ENCODE peak calls at places on chromosomes 5 and 9, in nine cellular contexts. U is coronary artery, F is kidney, E is right atrium auricular region, Z is GM12865, O is body of pancreas, R is K562, G is neural progenitor cell, T is hepatocyte. A is an unnamed sample.

GRCh38 chr5:1125030-1125357 is 13.1 kb upstream of the SLC12A7 start:
- DNase-seq in Z (no peak), R (no peak), G (no peak), E (peak), F (no peak), T (peak), O (peak), U (no peak), A (peak)

GRCh38 chr5:88875609-88876234 is 7.3 kb downstream of the MEF2C start:
- DNase-seq in R (no peak), G (no peak), O (no peak), F (no peak), T (no peak), E (no peak), U (no peak), Z (peak), A (no peak)

GRCh38 chr9:129776566-129776937 is 23.7 kb upstream of the PTGES start:
- DNase-seq in U (no peak), G (no peak), E (no peak), Z (no peak), R (peak), F (peak), T (no peak), O (no peak), A (peak)

GRCh38 chr5:101062902-101063301 is 159.8 kb upstream of the ST8SIA4 start:
- DNase-seq in E (no peak), R (no peak), O (no peak), T (no peak), G (no peak), U (no peak), Z (no peak), F (no peak), A (no peak)

GRCh38 chr9:749712-750111 is 91.8 kb upstream of the DMRT1 start:
- DNase-seq in O (no peak), G (peak), R (no peak), Z (peak), E (peak), T (no peak), U (no peak), F (no peak), A (no peak)

GRCh38 chr9:98949565-98949964 is 5.9 kb downstream of the COL15A1 start:
- DNase-seq in T (no peak), U (no peak), E (no peak), Z (no peak), R (no peak), G (no peak), O (no peak), F (no peak), A (no peak)

GRCh38 chr5:1726469-1726865 is 73.2 kb downstream of the MRPL36 start:
- DNase-seq in F (peak), U (no peak), R (no peak), G (peak), T (no peak), O (no peak), Z (no peak), E (peak), A (no peak)

GRCh38 chr9:114153761-114154596 is 1.4 kb upstream of the COL27A1 start:
- DNase-seq in E (no peak), G (peak), Z (no peak), T (peak), O (peak), U (no peak), F (no peak), R (no peak), A (no peak)

GRCh38 chr9:3323714-3324113 is 202.1 kb downstream of the RFX3 start:
- DNase-seq in Z (no peak), G (no peak), U (no peak), O (no peak), T (no peak), R (no peak), F (no peak), E (no peak), A (no peak)

GRCh38 chr9:69190086-69190865 is 16.2 kb downstream of the TJP2 start:
- DNase-seq in R (no peak), F (no peak), U (no peak), E (no peak), T (no peak), O (no peak), G (no peak), Z (peak), A (no peak)

GRCh38 chr9:106653111-106653697 is 209.8 kb upstream of the ZNF462 start:
- DNase-seq in U (no peak), G (no peak), R (no peak), O (no peak), E (no peak), Z (no peak), T (no peak), F (no peak), A (peak)

GRCh38 chr5:39411051-39411450 is 13.7 kb downstream of the DAB2 start:
- DNase-seq in E (no peak), F (no peak), R (no peak), Z (no peak), U (no peak), T (no peak), O (no peak), G (no peak), A (peak)

GRCh38 chr5:153520952-153521351 is 30.5 kb downstream of the GRIA1 start:
- DNase-seq in R (no peak), F (no peak), Z (no peak), U (no peak), O (no peak), E (no peak), G (no peak), T (no peak), A (peak)

GRCh38 chr5:145509336-145510150 is 325.6 kb downstream of the PRELID2 start:
- DNase-seq in O (no peak), G (no peak), U (no peak), T (no peak), E (no peak), R (no peak), F (no peak), Z (no peak), A (peak)

GRCh38 chr9:110115341-110115820 is 92.6 kb downstream of the C9orf152 start:
- DNase-seq in F (peak), T (no peak), G (no peak), Z (no peak), U (peak), O (no peak), R (no peak), E (no peak), A (peak)

GRCh38 chr5:174559141-174559540 is 165.2 kb upstream of the MSX2 start:
- DNase-seq in F (no peak), O (no peak), R (no peak), T (no peak), Z (no peak), G (no peak), U (no peak), E (no peak), A (peak)

GRCh38 chr9:135394699-135395645 is 84.6 kb upstream of the PPP1R26 start:
- DNase-seq in G (no peak), Z (no peak), O (no peak), T (no peak), R (no peak), E (no peak), F (no peak), U (no peak), A (no peak)

GRCh38 chr5:90792725-90793124 is 234.1 kb downstream of the ADGRV1 start:
- DNase-seq in E (no peak), Z (no peak), R (no peak), O (no peak), G (no peak), F (no peak), U (no peak), T (no peak), A (no peak)

GRCh38 chr9:18379073-18379811 is 94.7 kb upstream of the ADAMTSL1 start:
- DNase-seq in Z (no peak), R (no peak), F (no peak), O (no peak), T (no peak), G (peak), U (no peak), E (no peak), A (peak)

GRCh38 chr5:151219789-151220188 is 4.1 kb downstream of the CCDC69 start:
- DNase-seq in F (no peak), O (no peak), U (no peak), T (no peak), G (no peak), E (no peak), Z (no peak), R (no peak), A (no peak)
- TF ChIP-seq CTCF in F (peak), O (no peak), U (no peak), T (no peak), G (peak), E (no peak), Z (peak), R (peak), A (peak)

DNA sequence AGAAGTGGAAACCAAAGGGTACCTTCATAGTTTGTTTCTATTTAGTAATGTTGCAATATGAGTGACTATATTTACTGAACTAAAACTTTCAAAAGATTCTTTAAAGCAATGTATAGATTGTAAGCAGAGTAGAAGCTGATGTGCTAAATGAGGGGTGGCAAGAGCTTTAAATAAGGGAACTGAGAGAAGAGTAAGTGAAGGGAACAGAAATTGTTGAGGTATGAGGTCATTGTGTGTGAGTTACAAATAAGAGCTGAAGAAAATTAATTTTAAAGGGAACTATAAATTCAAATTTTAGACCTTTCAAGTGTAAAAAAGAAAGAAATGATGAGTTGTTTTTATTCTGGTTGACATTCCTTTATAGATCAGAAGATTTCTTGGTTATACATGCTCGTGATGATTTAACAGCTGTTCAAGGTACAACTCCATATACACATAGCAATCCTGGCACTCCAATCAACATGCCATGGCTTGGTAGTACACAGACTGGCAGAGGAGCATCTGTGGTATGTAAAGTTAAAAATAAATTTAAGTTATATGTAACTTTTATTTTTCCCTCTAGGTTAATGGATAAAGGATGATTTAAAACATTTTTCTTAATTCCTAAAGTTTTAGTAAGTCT is 135.1 kb upstream of the TNFAIP8 start:
- DNase-seq in U (no peak), F (no peak), T (no peak), R (no peak), O (no peak), Z (peak), E (no peak), G (no peak), A (no peak)
- H3K4me3 ChIP-seq in U (no peak), F (no peak), T (no peak), R (no peak), O (no peak), Z (no peak), E (no peak), G (no peak), A (no peak)

GRCh38 chr5:168578506-168579205 is 512 bp downstream of the PANK3 start:
- DNase-seq in O (no peak), E (peak), F (no peak), Z (no peak), G (no peak), U (no peak), T (peak), R (no peak), A (no peak)
- TF ChIP-seq CTCF in O (no peak), E (no peak), F (no peak), Z (no peak), G (no peak), U (no peak), T (no peak), R (no peak), A (no peak)

GRCh38 chr5:54254482-54255198 is 55.7 kb downstream of the ARL15 start:
- DNase-seq in Z (no peak), U (no peak), G (peak), F (no peak), T (peak), R (no peak), O (peak), E (no peak), A (no peak)
- H3K4me3 ChIP-seq in Z (no peak), U (peak), G (no peak), F (peak), T (no peak), R (no peak), O (no peak), E (peak), A (no peak)

GRCh38 chr5:22764736-22765135 is 88.4 kb downstream of the CDH12 start:
- DNase-seq in F (no peak), Z (no peak), T (no peak), U (no peak), E (no peak), R (no peak), O (no peak), G (no peak), A (no peak)
- TF ChIP-seq CTCF in F (no peak), Z (no peak), T (no peak), U (no peak), E (no peak), R (no peak), O (no peak), G (no peak), A (no peak)

GRCh38 chr5:14870347-14871083 is 1.1 kb downstream of the ANKH start:
- DNase-seq in O (no peak), U (no peak), T (no peak), Z (peak), R (no peak), F (peak), E (no peak), G (peak), A (no peak)
- H3K4me3 ChIP-seq in O (peak), U (peak), T (peak), Z (peak), R (peak), F (peak), E (peak), G (peak), A (peak)

DNA sequence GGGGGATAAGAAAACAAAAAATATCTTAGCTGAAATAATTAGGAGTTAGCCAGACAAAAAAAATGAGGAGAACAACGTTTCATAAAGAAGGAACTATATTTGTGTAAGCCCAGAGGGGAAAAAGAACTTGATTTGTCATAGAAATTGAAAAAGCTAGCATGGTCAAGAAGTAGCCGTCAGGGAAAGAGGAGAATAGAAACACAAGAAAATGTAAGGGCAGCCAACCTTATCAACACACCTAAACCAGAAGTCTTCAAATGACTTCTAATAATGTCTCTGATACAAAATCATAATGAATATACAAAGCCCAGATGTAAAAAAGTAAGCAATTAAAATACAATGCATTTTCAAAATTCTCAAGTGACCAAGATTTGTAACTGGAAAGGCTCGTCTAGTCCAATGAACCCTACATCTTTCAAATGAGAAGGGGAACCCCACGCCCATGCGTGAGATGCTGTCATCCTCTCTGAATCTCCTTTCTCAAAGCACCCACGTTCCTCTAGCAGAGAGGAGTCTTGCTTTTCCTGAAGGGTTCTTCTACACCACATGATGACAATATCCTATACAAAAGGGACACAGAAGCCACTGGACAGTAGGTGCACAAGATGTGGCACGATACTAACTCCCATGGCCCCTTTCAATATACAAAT is 103.7 kb downstream of the ARL15 start:
- DNase-seq in T (no peak), U (no peak), Z (no peak), O (no peak), G (no peak), R (no peak), E (no peak), F (no peak), A (no peak)
- TF ChIP-seq CTCF in T (no peak), U (no peak), Z (no peak), O (no peak), G (no peak), R (no peak), E (no peak), F (no peak), A (no peak)

DNA sequence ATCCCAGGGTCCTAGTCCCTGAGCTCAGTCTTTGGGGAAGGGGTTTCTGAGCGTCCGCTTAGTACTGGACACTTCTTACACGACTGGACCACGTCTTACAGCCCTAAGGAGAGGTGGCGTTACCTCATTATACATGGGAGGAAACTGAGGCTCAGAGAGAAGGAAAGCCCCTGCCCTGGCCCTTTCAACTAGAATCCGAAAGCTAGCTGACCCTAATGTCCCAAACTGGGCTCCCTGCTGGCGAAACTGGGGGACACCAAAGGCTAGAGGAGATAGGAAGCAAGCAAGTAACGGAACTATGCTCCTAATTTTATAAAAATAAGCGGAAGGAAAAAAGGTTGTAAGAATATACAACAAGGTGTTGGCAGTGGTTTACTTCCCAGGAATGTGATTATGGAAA is 14.2 kb downstream of the LHX6 start:
- DNase-seq in R (no peak), O (no peak), G (no peak), F (no peak), Z (no peak), E (no peak), T (no peak), U (no peak), A (no peak)
- H3K4me3 ChIP-seq in R (peak), O (no peak), G (peak), F (no peak), Z (no peak), E (no peak), T (no peak), U (peak), A (no peak)

GRCh38 chr5:77080905-77081304 is 6.2 kb downstream of the ZBED3 start:
- DNase-seq in O (no peak), U (no peak), E (no peak), Z (no peak), T (no peak), G (no peak), R (no peak), F (no peak), A (no peak)

GRCh38 chr5:77076961-77077820 is 9.9 kb downstream of the ZBED3 start:
- DNase-seq in Z (peak), G (peak), T (peak), F (peak), E (peak), O (peak), U (no peak), R (peak), A (peak)

GRCh38 chr5:77073667-77074066 is 13.4 kb downstream of the ZBED3 start:
- DNase-seq in G (no peak), U (no peak), F (no peak), O (no peak), T (no peak), R (no peak), E (no peak), Z (no peak), A (no peak)

GRCh38 chr5:77074745-77075144 is 12.3 kb downstream of the ZBED3 start:
- DNase-seq in E (no peak), R (no peak), U (no peak), T (no peak), G (no peak), F (no peak), Z (no peak), O (no peak), A (no peak)

DNA sequence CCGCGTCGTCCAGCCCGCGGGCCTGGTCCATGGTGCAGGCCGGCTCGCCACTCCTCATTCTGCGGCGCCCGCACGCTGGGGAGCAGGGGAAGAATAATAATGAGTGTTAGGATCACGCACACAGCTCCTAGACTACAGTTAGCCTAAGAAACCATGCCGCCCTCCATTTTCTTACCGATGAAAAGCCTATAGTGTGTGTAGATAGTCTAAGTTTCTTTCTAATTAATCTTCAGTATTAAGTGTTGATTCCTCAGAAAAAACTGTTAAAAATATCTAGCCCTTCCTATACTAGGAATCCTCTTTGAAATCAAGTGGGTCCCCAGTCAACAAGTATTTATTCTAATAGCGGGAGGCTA is 9.3 kb downstream of the ZBED3 start:
- DNase-seq in E (no peak), R (no peak), O (no peak), U (no peak), F (no peak), Z (no peak), G (no peak), T (no peak), A (no peak)
- TF ChIP-seq CTCF in E (no peak), R (no peak), O (no peak), U (no peak), F (no peak), Z (no peak), G (no peak), T (no peak), A (no peak)

DNA sequence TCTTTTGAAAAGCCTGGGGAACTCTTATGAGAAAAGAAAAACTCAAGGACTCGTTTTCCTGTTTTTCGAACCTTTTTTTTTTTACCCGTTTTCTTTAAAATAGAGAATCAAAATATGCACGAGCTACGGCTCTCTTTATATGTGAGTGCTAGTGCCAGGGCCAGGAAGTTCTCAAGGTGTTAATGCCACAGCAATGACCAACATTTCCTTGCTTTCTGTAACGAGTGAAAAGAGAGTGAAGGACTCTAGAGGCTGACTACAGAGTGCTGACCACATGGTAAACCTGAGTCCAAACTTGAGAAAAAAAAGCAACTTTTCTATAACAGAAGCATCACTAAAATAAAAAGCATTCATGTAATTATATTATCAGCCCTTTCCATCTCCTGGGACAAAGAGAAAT is 102.2 kb upstream of the SLC28A3 start:
- DNase-seq in U (no peak), G (no peak), Z (no peak), F (no peak), T (no peak), R (no peak), O (no peak), E (no peak), A (no peak)
- H3K4me3 ChIP-seq in U (no peak), G (no peak), Z (no peak), F (no peak), T (no peak), R (no peak), O (no peak), E (no peak), A (no peak)